ENCODE peak calls at places on chromosomes 1 and 21, in five cellular contexts. O is A549, A is HepG2, H is K562, J is H1. U is an unnamed sample.

GRCh38 chr1:204464174-204464573 is 30.4 kb downstream of the PIK3C2B start:
- DNase-seq in A (no peak), J (no peak), H (no peak), O (no peak), U (no peak)

GRCh38 chr1:44292641-44293040 is 62.4 kb downstream of the ERI3 start:
- DNase-seq in A (no peak), J (no peak), H (no peak), O (no peak), U (no peak)

GRCh38 chr1:169060010-169060722 is 46.3 kb upstream of the ATP1B1 start:
- DNase-seq in O (peak), A (peak), J (no peak), H (no peak), U (no peak)

GRCh38 chr1:9910080-9910424 is at the start of gene CTNNBIP1:
- DNase-seq in O (peak), H (no peak), J (no peak), A (no peak), U (no peak)

GRCh38 chr1:31084782-31085569 is 19.5 kb upstream of the PUM1 start:
- DNase-seq in J (no peak), O (no peak), H (peak), A (no peak), U (no peak)

GRCh38 chr1:111592389-111593361 is 26.9 kb upstream of the RAP1A start:
- DNase-seq in J (no peak), H (peak), O (peak), A (peak), U (peak)

GRCh38 chr1:26078286-26079177 is 11.1 kb upstream of the TRIM63 start:
- DNase-seq in J (no peak), O (no peak), H (no peak), A (no peak), U (no peak)

GRCh38 chr1:199302554-199302953 is 663.7 kb downstream of the PTPRC start:
- DNase-seq in J (no peak), A (no peak), O (no peak), H (no peak), U (peak)

GRCh38 chr1:6581561-6582305 is 1.9 kb downstream of the ZBTB48 start:
- DNase-seq in J (no peak), A (no peak), H (no peak), O (no peak), U (no peak)

GRCh38 chr1:203660069-203660468 is 33.4 kb downstream of the ATP2B4 start:
- DNase-seq in J (no peak), H (no peak), A (no peak), O (no peak), U (no peak)

GRCh38 chr21:42666023-42666747 is 12.8 kb downstream of the PDE9A start:
- DNase-seq in J (peak), A (no peak), H (peak), O (peak), U (no peak)

GRCh38 chr1:84995484-84996334 is 1.2 kb downstream of the MCOLN2 start:
- DNase-seq in J (no peak), A (no peak), H (no peak), O (no peak), U (no peak)

GRCh38 chr1:41464886-41465285 is 19.6 kb downstream of the EDN2 start:
- DNase-seq in O (no peak), A (no peak), J (no peak), H (no peak), U (no peak)

GRCh38 chr1:35576061-35576765 is 3.1 kb downstream of the TFAP2E start:
- DNase-seq in H (no peak), O (no peak), A (no peak), J (no peak), U (peak)

GRCh38 chr1:42176902-42177519 is 12.5 kb upstream of the GUCA2A start:
- DNase-seq in O (peak), J (no peak), H (peak), A (peak), U (peak)

GRCh38 chr21:42466700-42467612 is 29.1 kb downstream of the RSPH1 start:
- DNase-seq in A (peak), H (peak), O (no peak), J (no peak), U (peak)

GRCh38 chr1:31055501-31055900 is 10.0 kb downstream of the PUM1 start:
- DNase-seq in J (no peak), H (no peak), A (no peak), O (no peak), U (no peak)

GRCh38 chr1:58861510-58861909 is 77.7 kb upstream of the JUN start:
- DNase-seq in J (no peak), A (no peak), O (no peak), H (no peak), U (peak)

GRCh38 chr1:41328780-41329640 is 32.2 kb upstream of the FOXO6 start:
- DNase-seq in J (peak), O (no peak), A (no peak), H (no peak), U (no peak)

GRCh38 chr1:152110860-152111514 is 4.3 kb downstream of the TCHH start:
- DNase-seq in J (peak), H (no peak), O (peak), A (no peak), U (peak)

GRCh38 chr1:24069817-24070216 is 42.1 kb downstream of the MYOM3 start:
- DNase-seq in A (no peak), O (no peak), H (no peak), J (no peak), U (no peak)

GRCh38 chr1:186301448-186301847 is 73.6 kb downstream of the TPR start:
- DNase-seq in O (no peak), J (no peak), A (no peak), H (no peak), U (no peak)

GRCh38 chr1:22388666-22389455 is 62.8 kb upstream of the ZBTB40 start:
- DNase-seq in O (no peak), A (no peak), H (no peak), J (no peak), U (no peak)

GRCh38 chr1:68528243-68528642 is 31.4 kb upstream of the DEPDC1 start:
- DNase-seq in H (no peak), A (no peak), O (no peak), J (no peak), U (no peak)

GRCh38 chr1:221708987-221709386 is 32.9 kb downstream of the DUSP10 start:
- DNase-seq in J (no peak), H (no peak), A (peak), O (peak), U (peak)

DNA sequence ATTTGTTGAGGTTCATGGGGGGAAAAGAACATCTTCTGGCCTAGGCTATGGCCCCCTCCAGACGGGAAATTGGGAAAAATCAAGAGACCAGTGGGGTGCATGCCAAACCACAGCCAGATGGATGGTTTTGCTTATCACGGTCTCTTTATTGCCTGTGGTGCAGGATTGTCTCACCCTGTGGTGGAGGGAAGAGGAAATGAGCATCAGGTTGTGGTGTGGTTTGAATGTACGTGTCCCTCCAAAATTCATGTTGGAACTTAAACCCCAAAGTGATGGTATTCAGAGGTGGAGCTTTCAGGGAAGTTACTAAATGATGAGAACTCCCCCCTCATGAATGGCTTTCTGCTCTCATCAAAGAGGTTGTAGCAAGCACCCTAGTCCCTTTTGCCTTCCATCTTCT is 525.7 kb downstream of the NPHP4 start:
- DNase-seq in H (no peak), A (no peak), J (no peak), O (no peak), U (no peak)
- TF ChIP-seq MAFK in H (no peak), A (no peak), J (no peak), O (no peak), U (no peak)

DNA sequence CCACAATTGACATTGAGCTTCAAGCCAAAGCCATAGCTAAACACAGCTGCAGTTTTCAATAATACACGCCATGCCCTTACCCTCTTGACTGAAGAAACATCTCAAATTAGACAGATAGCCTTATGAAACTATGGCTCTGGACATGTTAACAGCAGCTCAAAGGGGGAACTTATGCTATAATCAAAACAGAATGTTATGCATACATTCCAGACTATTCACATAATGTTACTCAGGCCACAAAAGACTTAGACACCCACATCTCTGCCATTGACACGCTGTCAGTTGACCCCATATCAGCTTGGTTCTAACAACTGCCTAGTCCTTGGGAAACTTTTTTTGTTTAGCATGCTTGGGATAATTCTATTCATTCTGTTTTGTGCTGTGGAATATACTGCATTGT is 2.3 kb upstream of the NENF start:
- DNase-seq in O (no peak), H (no peak), J (no peak), A (no peak), U (peak)
- TF ChIP-seq MAFK in O (no peak), H (no peak), J (no peak), A (no peak), U (no peak)

DNA sequence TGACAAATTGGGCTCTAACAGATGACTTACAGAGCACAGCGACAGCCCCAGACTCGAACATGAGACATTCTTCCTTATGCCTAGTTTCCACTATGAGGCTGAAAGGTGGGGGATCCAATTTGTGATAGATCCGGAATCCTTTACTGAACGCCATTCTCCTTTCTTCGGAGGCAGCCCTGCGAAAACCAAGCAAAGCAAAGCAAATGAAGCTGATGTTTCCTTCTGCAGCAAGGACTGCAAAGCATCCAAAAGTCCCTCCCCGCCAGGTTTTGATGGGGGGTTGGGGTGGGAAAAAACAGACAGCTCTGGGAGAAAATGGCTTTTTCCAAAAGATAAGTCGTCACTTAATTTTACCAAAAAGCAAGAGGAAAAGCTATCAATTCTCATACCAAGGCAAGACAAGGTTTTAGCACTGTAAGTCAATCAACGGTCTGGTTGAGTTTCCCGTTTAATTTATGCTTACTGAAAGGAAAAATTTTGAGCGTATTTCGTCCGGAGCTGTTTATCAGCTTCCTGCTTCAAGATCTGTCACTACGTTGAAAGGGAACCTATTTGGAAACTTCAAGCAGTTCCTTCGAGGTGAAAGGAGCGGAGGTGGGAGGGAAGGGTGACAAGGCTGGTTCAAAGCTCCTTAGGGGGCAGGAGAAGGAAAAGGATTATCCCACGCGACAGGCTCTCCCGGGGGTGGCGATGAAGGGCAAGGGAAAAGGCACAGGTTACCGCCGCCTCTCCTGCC is 903 bp downstream of the SYNJ1 start:
- DNase-seq in A (no peak), J (no peak), H (peak), O (peak), U (peak)
- TF ChIP-seq MAFK in A (no peak), J (no peak), H (no peak), O (no peak), U (no peak)

DNA sequence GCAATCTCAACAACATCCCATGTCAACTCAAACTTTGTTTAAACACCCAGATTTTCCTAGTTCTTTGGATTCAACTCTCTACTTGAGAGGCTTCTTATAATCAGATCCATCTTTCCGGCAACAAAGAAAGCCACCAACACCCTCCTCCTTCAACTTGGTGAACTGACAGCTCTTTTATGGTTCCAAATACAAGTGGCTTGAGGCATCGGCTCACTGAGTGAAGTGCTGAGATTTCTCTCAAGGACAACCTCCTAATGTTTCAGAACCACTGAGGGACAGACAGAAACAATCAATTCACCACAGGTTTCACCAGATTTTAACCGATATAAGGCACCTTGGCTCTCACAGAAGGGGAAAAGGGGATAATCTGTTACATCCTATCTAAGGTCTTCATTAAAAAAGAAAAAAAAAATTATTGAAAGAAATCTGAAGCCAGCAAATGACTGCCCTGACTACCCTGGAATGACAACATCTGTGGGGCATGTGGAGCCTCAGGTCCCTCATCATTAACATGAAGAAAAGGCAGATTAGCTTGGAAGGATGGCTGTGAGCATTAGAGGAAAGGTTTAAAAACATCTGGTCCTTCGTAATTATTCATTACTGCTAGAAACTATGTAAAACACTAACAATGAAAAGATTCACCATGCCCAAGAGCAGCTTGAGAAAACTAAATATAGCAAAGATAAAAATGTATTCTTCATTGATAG is 50.9 kb downstream of the PTPN14 start:
- DNase-seq in J (no peak), O (no peak), H (no peak), A (no peak), U (peak)
- TF ChIP-seq MAFK in J (no peak), O (no peak), H (no peak), A (no peak), U (no peak)

GRCh38 chr1:192477630-192478029 is 97.9 kb upstream of the RGS1 start:
- DNase-seq in J (no peak), H (no peak), O (peak), A (peak), U (peak)
- TF ChIP-seq MAFK in J (no peak), H (no peak), O (no peak), A (no peak), U (no peak)

GRCh38 chr1:50976111-50976889 is 6.3 kb downstream of the CDKN2C start:
- DNase-seq in H (peak), O (no peak), J (peak), A (no peak), U (no peak)
- TF ChIP-seq MAFK in H (no peak), O (no peak), J (no peak), A (no peak), U (no peak)

DNA sequence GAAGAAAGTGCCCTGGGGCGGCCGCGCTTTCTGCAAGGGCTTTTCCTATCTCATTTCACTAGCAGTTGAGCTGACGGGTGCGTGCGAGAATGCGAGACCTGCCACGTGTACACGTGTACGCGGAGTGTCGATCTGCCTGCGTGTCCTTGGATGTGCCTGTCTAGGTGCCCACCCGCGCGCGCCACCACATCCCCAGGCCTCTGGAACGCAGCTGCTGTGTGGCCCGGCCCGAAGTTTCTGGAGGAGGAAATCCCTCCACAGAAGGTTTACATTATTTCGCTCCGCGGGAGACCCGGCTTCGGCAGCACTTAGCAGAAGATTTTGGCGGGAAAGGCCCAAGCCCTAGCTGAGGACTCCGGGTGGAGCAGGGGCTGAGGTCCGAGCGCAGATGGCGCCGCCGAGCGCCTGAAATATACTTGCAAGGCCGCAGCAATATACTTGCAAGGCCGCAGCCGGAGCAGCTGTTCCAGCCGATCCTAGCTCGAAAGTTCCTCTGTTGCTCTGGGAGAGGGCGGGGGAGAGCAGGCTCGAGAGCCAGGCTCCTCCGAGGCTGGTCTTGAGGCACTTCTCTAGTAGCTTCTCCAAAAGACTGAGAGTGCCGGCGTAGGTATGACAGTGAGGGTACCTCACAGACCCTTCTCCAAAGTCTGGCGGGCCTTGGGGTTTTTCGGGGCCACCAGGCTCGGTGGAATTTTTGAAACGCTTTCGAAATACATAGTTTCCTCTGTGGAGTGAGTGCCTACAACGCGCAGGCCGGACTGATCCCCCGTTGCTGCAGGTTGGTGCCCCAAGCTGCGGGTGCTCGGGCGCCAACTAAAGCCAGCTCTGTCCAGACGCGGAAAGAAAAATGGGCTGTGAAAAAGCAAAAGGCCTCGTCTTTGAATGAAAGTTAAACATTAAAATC is 3.8 kb downstream of the TBX15 start:
- DNase-seq in A (no peak), O (no peak), H (no peak), J (peak), U (peak)
- TF ChIP-seq MAFK in A (no peak), O (no peak), H (no peak), J (no peak), U (no peak)

GRCh38 chr1:226632922-226633351 is 84.4 kb downstream of the STUM start:
- DNase-seq in A (no peak), H (no peak), J (no peak), O (no peak), U (no peak)
- TF ChIP-seq MAFK in A (no peak), H (no peak), J (no peak), O (no peak), U (no peak)

GRCh38 chr1:174877208-174877673 is 122.5 kb upstream of the CACYBP start:
- DNase-seq in J (no peak), A (no peak), H (peak), O (no peak), U (no peak)
- TF ChIP-seq MAFK in J (no peak), A (no peak), H (no peak), O (no peak), U (no peak)

U was measured in IMR-90.